ENCODE peak calls at places on chromosomes 12 and 14, in four cellular contexts. Y is K562, M is A549, D is HepG2. O is an unnamed sample.

GRCh38 chr14:72024043-72024407 is 91.8 kb downstream of the RGS6 start:
- DNase-seq in Y (peak), M (peak), D (peak), O (peak)

GRCh38 chr12:49131973-49132461 is 822 bp upstream of the TUBA1B start:
- DNase-seq in Y (no peak), M (no peak), D (no peak), O (no peak)

GRCh38 chr14:65620195-65620594 is 207.7 kb downstream of the FUT8 start:
- DNase-seq in Y (no peak), M (no peak), D (no peak), O (no peak)

GRCh38 chr12:12716845-12717585 is at the start of gene CDKN1B:
- DNase-seq in Y (peak), M (peak), D (peak), O (peak)

GRCh38 chr12:79844693-79845092 is 90.2 kb downstream of the PPP1R12A start:
- DNase-seq in Y (peak), M (peak), D (peak), O (peak)

GRCh38 chr12:120849765-120850164 is 54.4 kb downstream of the SPPL3 start:
- DNase-seq in Y (no peak), M (peak), D (peak), O (no peak)

GRCh38 chr14:64971890-64972785 is at the start of gene RAB15:
- DNase-seq in Y (peak), M (peak), D (no peak), O (no peak)

GRCh38 chr12:43317156-43317555 is 234.8 kb downstream of the ADAMTS20 start:
- DNase-seq in Y (no peak), M (no peak), D (no peak), O (no peak)

GRCh38 chr12:89882051-89882450 is 173.4 kb upstream of the ATP2B1 start:
- DNase-seq in Y (no peak), M (no peak), D (no peak), O (no peak)

GRCh38 chr14:67814826-67815225 is 1.6 kb downstream of the ZFYVE26 start:
- DNase-seq in Y (no peak), M (no peak), D (no peak), O (no peak)

GRCh38 chr14:37709419-37710195 is 114.2 kb downstream of the TTC6 start:
- DNase-seq in Y (no peak), M (peak), D (peak), O (no peak)

GRCh38 chr12:68290126-68290525 is 36.7 kb upstream of the IL22 start:
- DNase-seq in Y (no peak), M (no peak), D (no peak), O (no peak)

GRCh38 chr12:27751386-27752047 is 28.5 kb upstream of the KLHL42 start:
- DNase-seq in Y (no peak), M (peak), D (no peak), O (no peak)

GRCh38 chr14:69715725-69716482 is 51.0 kb upstream of the SRSF5 start:
- DNase-seq in Y (no peak), M (no peak), D (no peak), O (no peak)

GRCh38 chr14:100603341-100604125 is 16.3 kb upstream of the BEGAIN start:
- DNase-seq in Y (no peak), M (no peak), D (no peak), O (no peak)

GRCh38 chr12:95646781-95647184 is 95.5 kb upstream of the USP44 start:
- DNase-seq in Y (no peak), M (no peak), D (no peak), O (no peak)

GRCh38 chr12:115337693-115338543 is 653.9 kb upstream of the TBX3 start:
- DNase-seq in Y (no peak), M (peak), D (peak), O (peak)

GRCh38 chr12:57606016-57606311 is 1.3 kb downstream of the DTX3 start:
- DNase-seq in Y (no peak), M (no peak), D (no peak), O (no peak)

DNA sequence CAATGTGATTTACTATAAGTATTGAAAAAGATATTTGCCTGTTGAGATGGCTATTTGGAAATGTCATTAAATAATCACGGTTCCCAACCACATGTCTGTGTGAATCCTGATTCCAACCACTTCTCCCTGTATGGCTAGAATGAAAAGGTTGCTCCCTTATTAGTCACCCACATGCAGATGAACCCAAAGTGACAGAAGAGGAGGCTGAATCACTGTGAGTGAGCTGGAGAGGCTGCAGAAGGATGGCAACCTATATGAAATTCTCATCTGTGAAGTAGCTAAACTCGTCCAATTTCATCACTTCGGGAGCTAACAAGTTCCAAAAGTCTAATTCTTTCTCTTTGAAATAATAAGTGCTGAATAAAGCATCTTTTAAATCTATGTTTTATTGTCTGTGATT is 300.5 kb downstream of the PRKD1 start:
- DNase-seq in Y (no peak), M (no peak), D (no peak), O (no peak)
- TF ChIP-seq USF2 in Y (no peak), M (no peak), D (no peak), O (no peak)

GRCh38 chr12:70366581-70367267 is 634 bp downstream of the KCNMB4 start:
- DNase-seq in Y (peak), M (peak), D (peak), O (no peak)

GRCh38 chr12:70364695-70365397 is 1.2 kb upstream of the KCNMB4 start:
- DNase-seq in Y (no peak), M (peak), D (no peak), O (no peak)

GRCh38 chr12:70367268-70368141 is 1.4 kb downstream of the KCNMB4 start:
- DNase-seq in Y (no peak), M (no peak), D (no peak), O (no peak)

GRCh38 chr12:70365398-70365647 is 767 bp upstream of the KCNMB4 start:
- DNase-seq in Y (no peak), M (no peak), D (no peak), O (no peak)

GRCh38 chr12:70365648-70366518 is at the start of gene KCNMB4:
- DNase-seq in Y (peak), M (peak), D (peak), O (peak)
- TF ChIP-seq PHF8 in Y (no peak), M (no peak), D (no peak), O (peak)

DNA sequence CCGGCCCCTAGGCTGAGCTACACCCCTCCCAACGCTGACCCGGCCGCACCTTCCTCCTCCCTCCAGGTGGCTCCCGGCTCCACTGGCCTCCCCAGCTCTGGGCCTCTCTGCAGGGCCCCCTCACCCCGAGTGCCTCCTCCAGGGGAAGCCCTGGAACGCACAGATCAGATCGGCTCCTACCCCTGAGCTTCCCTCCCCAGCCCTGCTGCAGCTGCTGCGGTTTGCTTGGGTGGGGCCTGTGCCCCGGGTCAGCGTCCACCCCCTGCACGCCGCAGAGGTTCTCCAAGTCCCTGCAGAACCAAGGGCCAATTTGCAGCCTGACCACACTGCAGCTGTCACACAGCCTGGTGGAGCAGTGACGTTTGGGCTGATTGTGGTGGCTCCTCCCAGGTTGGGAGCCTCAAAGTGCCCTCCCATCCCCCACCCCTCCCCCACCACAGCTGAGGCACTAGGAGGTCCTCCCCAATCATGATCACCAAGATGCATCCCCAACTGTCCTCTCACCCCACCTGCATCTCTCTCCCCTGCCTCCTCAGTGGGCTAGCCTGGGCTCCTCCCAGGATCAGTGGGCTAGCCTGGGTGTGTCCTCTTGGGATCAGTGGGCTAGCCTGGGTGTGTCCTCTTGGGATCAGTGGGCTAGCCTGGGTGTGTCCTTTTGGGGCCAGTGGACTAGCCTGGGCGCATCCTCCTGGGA is 12.8 kb upstream of the FBRSL1 start:
- DNase-seq in Y (no peak), M (no peak), D (no peak), O (no peak)
- TF ChIP-seq USF2 in Y (no peak), M (no peak), D (no peak), O (no peak)

GRCh38 chr12:124679047-124679446 is 111.6 kb upstream of the NCOR2 start:
- DNase-seq in Y (no peak), M (no peak), D (no peak), O (no peak)

GRCh38 chr12:124681779-124682391 is 114.5 kb upstream of the NCOR2 start:
- DNase-seq in Y (no peak), M (peak), D (peak), O (no peak)

GRCh38 chr12:124682425-124683329 is 115.3 kb upstream of the NCOR2 start:
- DNase-seq in Y (no peak), M (no peak), D (no peak), O (no peak)

GRCh38 chr12:124679533-124680371 is 112.3 kb upstream of the NCOR2 start:
- DNase-seq in Y (no peak), M (no peak), D (peak), O (no peak)

DNA sequence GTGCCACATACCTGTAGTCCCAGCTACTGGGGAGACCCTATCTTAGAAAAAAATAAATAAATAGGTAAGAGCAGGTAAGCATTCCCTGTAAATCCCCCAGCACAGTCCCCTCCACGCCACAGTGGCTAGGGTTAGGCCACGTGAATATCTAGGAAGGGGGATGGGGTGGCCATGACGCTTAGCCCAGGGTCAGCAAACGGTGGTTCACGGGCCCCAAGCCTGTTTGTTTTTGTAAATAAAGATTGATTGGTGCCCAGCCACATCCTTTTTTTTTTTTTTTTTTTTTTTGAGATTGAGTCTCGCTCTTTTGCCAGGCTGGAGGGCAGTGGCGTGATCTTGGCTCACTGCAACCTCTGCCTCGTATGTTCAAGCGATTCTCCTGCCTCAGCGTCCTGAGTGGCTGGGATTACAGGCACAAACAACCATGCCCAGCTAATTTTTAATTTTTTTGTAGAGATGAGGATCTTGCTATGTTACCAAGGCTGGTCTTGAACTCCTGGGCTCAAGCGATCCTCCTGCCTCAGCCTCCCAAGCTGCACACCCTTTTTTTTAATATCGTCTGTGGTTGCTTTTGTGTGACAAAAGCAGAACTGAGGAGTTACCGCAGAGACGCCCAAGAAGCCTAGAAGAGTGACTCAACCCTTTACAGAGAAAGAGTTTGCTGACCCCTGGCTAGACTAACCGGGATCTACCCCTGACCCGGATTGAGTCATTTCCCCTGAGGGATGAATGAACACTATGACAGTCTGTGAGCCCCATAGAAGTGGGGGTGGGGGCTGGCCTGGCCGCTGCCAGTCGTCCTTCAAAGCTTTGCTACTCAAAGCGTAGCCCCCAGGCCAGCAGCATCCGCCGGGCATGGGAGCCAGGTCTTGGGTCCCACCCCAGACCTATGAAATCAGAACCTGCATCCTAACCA is 113.7 kb upstream of the NCOR2 start:
- DNase-seq in Y (peak), M (peak), D (peak), O (no peak)
- TF ChIP-seq PHF8 in Y (no peak), M (no peak), D (no peak), O (no peak)

GRCh38 chr14:61609143-61609851 is 86.0 kb upstream of the HIF1A start:
- DNase-seq in Y (no peak), M (no peak), D (peak), O (no peak)

GRCh38 chr14:61609885-61610284 is 85.4 kb upstream of the HIF1A start:
- DNase-seq in Y (no peak), M (no peak), D (no peak), O (no peak)

GRCh38 chr14:61614693-61615092 is 80.6 kb upstream of the HIF1A start:
- DNase-seq in Y (no peak), M (no peak), D (no peak), O (no peak)

GRCh38 chr14:61610900-61611299 is 84.4 kb upstream of the HIF1A start:
- DNase-seq in Y (no peak), M (no peak), D (no peak), O (no peak)

DNA sequence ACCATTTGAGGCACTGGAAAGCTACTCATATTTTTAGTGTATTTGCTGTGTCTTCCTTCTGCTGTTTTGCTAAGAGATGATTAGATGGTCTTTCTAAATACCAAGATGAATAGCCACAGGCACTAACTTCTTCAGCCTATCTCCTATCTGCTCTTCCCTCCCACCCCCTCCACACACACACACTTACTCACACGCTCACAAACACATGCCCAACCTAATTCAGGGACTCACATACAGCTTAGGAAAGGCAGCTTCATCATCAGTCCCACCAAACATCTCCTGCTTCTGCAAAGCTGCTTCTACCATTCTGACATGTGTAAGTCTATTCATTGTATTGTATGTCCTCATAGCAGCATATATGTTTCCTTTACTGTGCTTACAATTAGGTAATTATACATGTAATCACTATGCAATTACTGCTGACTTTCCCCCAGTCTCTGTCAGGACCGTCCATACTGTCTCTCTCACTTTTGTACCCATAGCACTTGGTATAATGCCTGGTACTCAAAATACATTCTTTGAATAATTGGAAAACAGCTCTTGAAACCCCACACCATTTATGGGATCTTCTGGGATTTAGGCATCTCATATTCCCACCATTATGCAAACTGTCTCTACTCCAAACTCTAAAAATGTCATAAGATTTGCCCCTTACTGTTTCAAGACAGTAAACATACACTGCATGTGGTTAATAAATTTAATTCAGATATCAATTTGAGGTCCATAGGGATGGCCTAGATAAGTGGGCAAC is 83.3 kb upstream of the HIF1A start:
- DNase-seq in Y (no peak), M (no peak), D (no peak), O (no peak)
- TF ChIP-seq USF2 in Y (no peak), M (no peak), D (no peak), O (no peak)

GRCh38 chr14:74302160-74302628 is 540 bp downstream of the ABCD4 start:
- DNase-seq in Y (peak), M (peak), D (peak), O (no peak)
- TF ChIP-seq PHF8 in Y (no peak), M (no peak), D (no peak), O (no peak)

DNA sequence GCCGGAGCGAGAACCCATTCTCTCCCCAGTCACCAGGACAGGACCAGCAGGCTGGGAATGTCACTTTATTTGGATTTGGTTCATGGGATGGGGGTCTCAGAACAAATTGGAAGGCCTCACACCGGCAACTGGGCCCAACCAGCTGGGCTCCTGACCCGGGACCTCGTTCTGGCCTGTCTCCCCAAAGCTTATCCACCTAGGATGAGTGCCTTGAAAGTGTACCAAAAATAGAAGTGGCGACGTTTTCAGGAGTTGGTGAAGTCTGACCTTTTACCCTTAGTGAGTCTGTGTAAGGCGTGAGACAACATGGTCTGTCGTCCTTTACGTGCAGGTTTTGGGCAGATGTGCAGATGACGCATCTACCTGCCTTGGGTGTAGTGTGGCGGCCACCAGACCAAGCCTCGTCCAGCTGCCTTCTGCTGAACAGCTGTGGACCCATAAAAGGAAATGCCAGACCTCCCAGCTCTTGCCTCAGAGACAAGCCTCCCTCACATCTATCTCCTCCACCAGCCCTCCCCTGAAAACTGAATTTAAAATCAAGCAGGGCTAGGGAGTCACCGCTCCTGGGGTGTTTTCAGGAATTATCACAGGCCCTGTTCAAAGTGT is 36.6 kb upstream of the CLMN start:
- DNase-seq in Y (no peak), M (no peak), D (no peak), O (no peak)
- TF ChIP-seq USF2 in Y (no peak), M (no peak), D (no peak), O (no peak)